ENCODE peak calls at places on chromosome 19, in seven cellular contexts. One of them, this sample, is unnamed.
A peak's percentile ranks its signal among the peaks of the same experiment; 100 is the strongest.

GRCh38 chr19:13633109-13633508 is 126.8 kb upstream of the CACNA1A start:
- DNase-seq in mucosa of descending colon: peak; percentile 79
- DNase-seq in A673: peak; percentile 74
- DNase-seq in astrocyte of the cerebellum: no peak
- DNase-seq in coronary artery: no peak
- DNase-seq in ascending aorta: no peak
- DNase-seq in vagina: no peak
- DNase-seq in this sample: no peak

GRCh38 chr19:45492627-45493470 is 4.0 kb downstream of the RTN2 start:
- DNase-seq in mucosa of descending colon: peak; percentile 57
- DNase-seq in A673: peak; percentile 65
- DNase-seq in astrocyte of the cerebellum: no peak
- DNase-seq in coronary artery: no peak
- DNase-seq in ascending aorta: no peak
- DNase-seq in vagina: no peak
- DNase-seq in this sample: no peak

GRCh38 chr19:11657307-11657706 is 60.0 kb downstream of the ZNF627 start:
- DNase-seq in mucosa of descending colon: no peak
- DNase-seq in A673: no peak
- DNase-seq in astrocyte of the cerebellum: no peak
- DNase-seq in coronary artery: no peak
- DNase-seq in ascending aorta: no peak
- DNase-seq in vagina: no peak
- DNase-seq in this sample: no peak

GRCh38 chr19:49331616-49332055 is 3.6 kb upstream of the CD37 start:
- DNase-seq in mucosa of descending colon: no peak
- DNase-seq in A673: peak; percentile 79
- DNase-seq in astrocyte of the cerebellum: peak; percentile 4
- DNase-seq in coronary artery: peak; percentile 57
- DNase-seq in ascending aorta: no peak
- DNase-seq in vagina: no peak
- DNase-seq in this sample: no peak

GRCh38 chr19:14408641-14409120 is 10.5 kb downstream of the DDX39A start:
- DNase-seq in mucosa of descending colon: no peak
- DNase-seq in A673: no peak
- DNase-seq in astrocyte of the cerebellum: no peak
- DNase-seq in coronary artery: no peak
- DNase-seq in ascending aorta: no peak
- DNase-seq in vagina: no peak
- DNase-seq in this sample: no peak

GRCh38 chr19:30333291-30334065 is 38.7 kb upstream of the ZNF536 start:
- DNase-seq in mucosa of descending colon: no peak
- DNase-seq in A673: no peak
- DNase-seq in astrocyte of the cerebellum: no peak
- DNase-seq in coronary artery: peak; percentile 62
- DNase-seq in ascending aorta: no peak
- DNase-seq in vagina: no peak
- DNase-seq in this sample: no peak

GRCh38 chr19:35139618-35139943 is 957 bp downstream of the FXYD1 start:
- DNase-seq in mucosa of descending colon: no peak
- DNase-seq in A673: no peak
- DNase-seq in astrocyte of the cerebellum: no peak
- DNase-seq in coronary artery: no peak
- DNase-seq in ascending aorta: no peak
- DNase-seq in vagina: no peak
- DNase-seq in this sample: no peak

GRCh38 chr19:3285647-3286176 is 61.3 kb downstream of the CELF5 start:
- DNase-seq in mucosa of descending colon: no peak
- DNase-seq in A673: no peak
- DNase-seq in astrocyte of the cerebellum: no peak
- DNase-seq in coronary artery: no peak
- DNase-seq in ascending aorta: no peak
- DNase-seq in vagina: no peak
- DNase-seq in this sample: peak; percentile 53

GRCh38 chr19:48170817-48171347 is 402 bp downstream of the ZSWIM9 start:
- DNase-seq in mucosa of descending colon: peak; percentile 63
- DNase-seq in A673: no peak
- DNase-seq in astrocyte of the cerebellum: no peak
- DNase-seq in coronary artery: no peak
- DNase-seq in ascending aorta: no peak
- DNase-seq in vagina: no peak
- DNase-seq in this sample: no peak

GRCh38 chr19:13748169-13748884 is 16.0 kb upstream of the MRI1 start:
- DNase-seq in mucosa of descending colon: no peak
- DNase-seq in A673: no peak
- DNase-seq in astrocyte of the cerebellum: no peak
- DNase-seq in coronary artery: no peak
- DNase-seq in ascending aorta: no peak
- DNase-seq in vagina: no peak
- DNase-seq in this sample: no peak

GRCh38 chr19:4052993-4053422 is 13.7 kb downstream of the ZBTB7A start:
- DNase-seq in mucosa of descending colon: peak; percentile 84
- DNase-seq in A673: no peak
- DNase-seq in astrocyte of the cerebellum: no peak
- DNase-seq in coronary artery: no peak
- DNase-seq in ascending aorta: no peak
- DNase-seq in vagina: no peak
- DNase-seq in this sample: no peak

GRCh38 chr19:2081873-2082810 is 14.0 kb downstream of the MOB3A start:
- DNase-seq in mucosa of descending colon: peak; percentile 79
- DNase-seq in A673: no peak
- DNase-seq in astrocyte of the cerebellum: no peak
- DNase-seq in coronary artery: no peak
- DNase-seq in ascending aorta: no peak
- DNase-seq in vagina: no peak
- DNase-seq in this sample: no peak

GRCh38 chr19:53642381-53643099 is 10.7 kb downstream of the DPRX start:
- DNase-seq in mucosa of descending colon: no peak
- DNase-seq in A673: no peak
- DNase-seq in astrocyte of the cerebellum: no peak
- DNase-seq in coronary artery: no peak
- DNase-seq in ascending aorta: no peak
- DNase-seq in vagina: no peak
- DNase-seq in this sample: no peak

GRCh38 chr19:53624776-53625540 is 6.8 kb upstream of the DPRX start:
- DNase-seq in mucosa of descending colon: no peak
- DNase-seq in A673: no peak
- DNase-seq in astrocyte of the cerebellum: no peak
- DNase-seq in coronary artery: no peak
- DNase-seq in ascending aorta: no peak
- DNase-seq in vagina: no peak
- DNase-seq in this sample: no peak

GRCh38 chr19:49387936-49388372 is at the start of gene KASH5:
- DNase-seq in mucosa of descending colon: peak; percentile 92
- DNase-seq in A673: no peak
- DNase-seq in astrocyte of the cerebellum: no peak
- DNase-seq in coronary artery: no peak
- DNase-seq in ascending aorta: peak; percentile 22
- DNase-seq in vagina: no peak
- DNase-seq in this sample: no peak

GRCh38 chr19:12668937-12669271 is 2.3 kb downstream of the WDR83 start:
- DNase-seq in mucosa of descending colon: peak; percentile 80
- DNase-seq in A673: peak; percentile 50
- DNase-seq in astrocyte of the cerebellum: peak; percentile 5
- DNase-seq in coronary artery: no peak
- DNase-seq in ascending aorta: no peak
- DNase-seq in vagina: no peak
- DNase-seq in this sample: no peak

GRCh38 chr19:3692141-3693029 is 7.9 kb downstream of the PIP5K1C start:
- DNase-seq in mucosa of descending colon: no peak
- DNase-seq in A673: no peak
- DNase-seq in astrocyte of the cerebellum: no peak
- DNase-seq in coronary artery: no peak
- DNase-seq in ascending aorta: no peak
- DNase-seq in vagina: no peak
- DNase-seq in this sample: no peak

GRCh38 chr19:795691-796581 is 1.3 kb upstream of the PTBP1 start:
- DNase-seq in mucosa of descending colon: peak; percentile 71
- DNase-seq in A673: no peak
- DNase-seq in astrocyte of the cerebellum: no peak
- DNase-seq in coronary artery: no peak
- DNase-seq in ascending aorta: no peak
- DNase-seq in vagina: no peak
- DNase-seq in this sample: no peak

GRCh38 chr19:6735181-6735891 is 2.0 kb downstream of the GPR108 start:
- DNase-seq in mucosa of descending colon: peak; percentile 54
- DNase-seq in A673: peak; percentile 83
- DNase-seq in astrocyte of the cerebellum: no peak
- DNase-seq in coronary artery: no peak
- DNase-seq in ascending aorta: no peak
- DNase-seq in vagina: no peak
- DNase-seq in this sample: no peak

GRCh38 chr19:6551607-6552450 is 21.0 kb downstream of the TNFSF9 start:
- DNase-seq in mucosa of descending colon: peak; percentile 71
- DNase-seq in A673: peak; percentile 68
- DNase-seq in astrocyte of the cerebellum: no peak
- DNase-seq in coronary artery: no peak
- DNase-seq in ascending aorta: no peak
- DNase-seq in vagina: no peak
- DNase-seq in this sample: no peak

GRCh38 chr19:18443831-18444230 is 5.9 kb upstream of the ISYNA1 start:
- DNase-seq in mucosa of descending colon: no peak
- DNase-seq in A673: no peak
- DNase-seq in astrocyte of the cerebellum: no peak
- DNase-seq in coronary artery: no peak
- DNase-seq in ascending aorta: no peak
- DNase-seq in vagina: no peak
- DNase-seq in this sample: no peak

GRCh38 chr19:18444513-18444912 is 6.6 kb upstream of the ISYNA1 start:
- DNase-seq in mucosa of descending colon: no peak
- DNase-seq in A673: no peak
- DNase-seq in astrocyte of the cerebellum: no peak
- DNase-seq in coronary artery: no peak
- DNase-seq in ascending aorta: no peak
- DNase-seq in vagina: no peak
- DNase-seq in this sample: no peak

GRCh38 chr19:18442941-18443340 is 5.0 kb upstream of the ISYNA1 start:
- DNase-seq in mucosa of descending colon: no peak
- DNase-seq in A673: no peak
- DNase-seq in astrocyte of the cerebellum: no peak
- DNase-seq in coronary artery: no peak
- DNase-seq in ascending aorta: no peak
- DNase-seq in vagina: no peak
- DNase-seq in this sample: no peak

GRCh38 chr19:18441804-18442788 is 4.2 kb upstream of the ISYNA1 start:
- DNase-seq in mucosa of descending colon: no peak
- DNase-seq in A673: no peak
- DNase-seq in astrocyte of the cerebellum: no peak
- DNase-seq in coronary artery: no peak
- DNase-seq in ascending aorta: no peak
- DNase-seq in vagina: no peak
- DNase-seq in this sample: no peak

GRCh38 chr19:18443406-18443805 is 5.5 kb upstream of the ISYNA1 start:
- DNase-seq in mucosa of descending colon: no peak
- DNase-seq in A673: no peak
- DNase-seq in astrocyte of the cerebellum: no peak
- DNase-seq in coronary artery: no peak
- DNase-seq in ascending aorta: no peak
- DNase-seq in vagina: no peak
- DNase-seq in this sample: no peak
- TF ChIP-seq CTCF in mucosa of descending colon: no peak
- TF ChIP-seq CTCF in A673: no peak
- TF ChIP-seq CTCF in astrocyte of the cerebellum: no peak
- TF ChIP-seq CTCF in coronary artery: no peak
- TF ChIP-seq CTCF in ascending aorta: no peak
- TF ChIP-seq CTCF in vagina: no peak
- TF ChIP-seq CTCF in this sample: no peak

GRCh38 chr19:54969647-54970046 is 3.5 kb downstream of the NLRP2 start:
- DNase-seq in mucosa of descending colon: no peak
- DNase-seq in A673: no peak
- DNase-seq in astrocyte of the cerebellum: no peak
- DNase-seq in coronary artery: no peak
- DNase-seq in ascending aorta: no peak
- DNase-seq in vagina: no peak
- DNase-seq in this sample: no peak

DNA sequence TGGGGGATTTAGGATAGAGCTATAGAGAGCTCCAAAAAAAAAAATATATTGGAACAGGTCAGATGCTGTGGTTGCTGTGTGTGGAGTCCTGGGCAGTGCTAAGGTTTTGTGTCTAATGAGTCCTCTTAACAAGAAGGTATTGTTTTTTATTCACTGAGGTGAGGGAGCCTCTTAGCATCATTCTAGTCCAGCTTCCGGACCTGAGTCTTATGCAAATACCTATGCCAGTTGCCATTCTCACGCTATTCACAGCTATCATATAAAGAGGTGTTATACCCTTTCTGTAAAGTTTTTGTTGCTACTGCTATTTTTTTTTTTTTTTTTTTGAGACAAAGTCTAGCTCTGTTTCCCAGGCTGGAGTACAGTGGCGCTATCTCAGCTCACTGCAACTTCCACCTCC is 1.4 kb downstream of the NLRP2 start:
- DNase-seq in mucosa of descending colon: no peak
- DNase-seq in A673: no peak
- DNase-seq in astrocyte of the cerebellum: no peak
- DNase-seq in coronary artery: no peak
- DNase-seq in ascending aorta: no peak
- DNase-seq in vagina: no peak
- DNase-seq in this sample: no peak
- TF ChIP-seq CTCF in mucosa of descending colon: no peak
- TF ChIP-seq CTCF in A673: no peak
- TF ChIP-seq CTCF in astrocyte of the cerebellum: no peak
- TF ChIP-seq CTCF in coronary artery: no peak
- TF ChIP-seq CTCF in ascending aorta: no peak
- TF ChIP-seq CTCF in vagina: no peak
- TF ChIP-seq CTCF in this sample: no peak

DNA sequence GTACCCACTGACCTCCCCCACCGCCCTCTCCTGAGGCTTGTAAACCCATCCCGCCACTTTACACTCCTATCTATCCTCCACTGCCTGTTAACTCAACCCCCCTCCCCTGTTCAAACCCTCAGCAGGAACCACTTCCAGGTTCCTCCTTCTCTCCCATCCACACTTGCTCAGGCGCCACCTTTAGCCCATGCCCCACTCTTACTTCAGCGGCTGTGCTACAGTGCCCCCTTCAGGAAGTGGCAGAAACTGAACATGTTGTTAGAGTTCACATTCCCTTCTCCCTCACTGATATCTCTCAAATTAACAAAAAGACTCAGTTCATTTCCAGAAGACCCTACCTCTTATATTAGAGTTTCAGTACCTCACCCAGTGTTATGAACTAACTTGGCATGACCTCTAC is 49.4 kb downstream of the ZNF91 start:
- DNase-seq in mucosa of descending colon: no peak
- DNase-seq in A673: no peak
- DNase-seq in astrocyte of the cerebellum: no peak
- DNase-seq in coronary artery: no peak
- DNase-seq in ascending aorta: no peak
- DNase-seq in vagina: no peak
- DNase-seq in this sample: no peak
- TF ChIP-seq CTCF in mucosa of descending colon: no peak
- TF ChIP-seq CTCF in A673: no peak
- TF ChIP-seq CTCF in astrocyte of the cerebellum: no peak
- TF ChIP-seq CTCF in coronary artery: no peak
- TF ChIP-seq CTCF in ascending aorta: no peak
- TF ChIP-seq CTCF in vagina: no peak
- TF ChIP-seq CTCF in this sample: peak; percentile 24

DNA sequence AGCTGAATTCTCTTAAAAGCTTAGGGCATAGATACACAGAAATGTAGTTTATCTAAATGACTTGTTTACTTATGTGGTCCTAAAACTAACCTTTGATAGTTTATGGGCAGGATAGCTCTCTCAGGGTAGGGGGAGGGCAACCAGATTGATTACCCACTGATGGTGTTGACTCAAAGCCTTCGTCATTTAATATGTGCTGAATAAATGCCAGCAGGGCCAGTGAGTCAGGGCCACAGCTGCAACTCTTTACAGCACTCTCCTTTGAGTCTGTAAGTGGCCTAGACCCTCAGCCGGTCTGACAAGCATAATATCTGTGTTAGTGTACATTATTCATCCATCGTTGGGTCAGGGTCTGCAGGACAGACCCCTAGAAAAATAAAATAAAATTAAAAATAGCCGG is 128.5 kb downstream of the ZNF675 start:
- DNase-seq in mucosa of descending colon: no peak
- DNase-seq in A673: no peak
- DNase-seq in astrocyte of the cerebellum: no peak
- DNase-seq in coronary artery: no peak
- DNase-seq in ascending aorta: no peak
- DNase-seq in vagina: no peak
- DNase-seq in this sample: no peak
- TF ChIP-seq CTCF in mucosa of descending colon: no peak
- TF ChIP-seq CTCF in A673: no peak
- TF ChIP-seq CTCF in astrocyte of the cerebellum: no peak
- TF ChIP-seq CTCF in coronary artery: no peak
- TF ChIP-seq CTCF in ascending aorta: no peak
- TF ChIP-seq CTCF in vagina: no peak
- TF ChIP-seq CTCF in this sample: no peak